ENCODE peak calls at places on chromosomes 13 and 19, in seven cellular contexts. One of them, this sample, is unnamed.

GRCh38 chr13:28035146-28035782 is 46.8 kb upstream of the URAD start:
- DNase-seq in B cell: no peak
- DNase-seq in stimulated activated CD4-positive, alpha-beta T cell treated with anti-CD3 and anti-CD28 coated beads, Interleukin-1b, Interleukin-23, amount 100 ng/mL, for 24 hours: no peak
- DNase-seq in activated naive CD8-positive, alpha-beta T cell treated with anti-CD3 and anti-CD28 coated beads for 36 hours: no peak
- DNase-seq in T-helper 9 cell: no peak
- DNase-seq in psoas muscle: no peak
- DNase-seq in HFFc6: no peak
- DNase-seq in this sample: no peak

GRCh38 chr13:79735228-79735627 is 254.3 kb downstream of the NDFIP2 start:
- DNase-seq in T-helper 9 cell: no peak
- DNase-seq in psoas muscle: no peak
- DNase-seq in B cell: no peak
- DNase-seq in HFFc6: no peak
- DNase-seq in activated naive CD8-positive, alpha-beta T cell treated with anti-CD3 and anti-CD28 coated beads for 36 hours: no peak
- DNase-seq in stimulated activated CD4-positive, alpha-beta T cell treated with anti-CD3 and anti-CD28 coated beads, Interleukin-1b, Interleukin-23, amount 100 ng/mL, for 24 hours: no peak
- DNase-seq in this sample: no peak

GRCh38 chr13:107210216-107211010 is 642.5 kb upstream of the ARGLU1 start:
- DNase-seq in stimulated activated CD4-positive, alpha-beta T cell treated with anti-CD3 and anti-CD28 coated beads, Interleukin-1b, Interleukin-23, amount 100 ng/mL, for 24 hours: no peak
- DNase-seq in T-helper 9 cell: no peak
- DNase-seq in psoas muscle: no peak
- DNase-seq in HFFc6: no peak
- DNase-seq in activated naive CD8-positive, alpha-beta T cell treated with anti-CD3 and anti-CD28 coated beads for 36 hours: no peak
- DNase-seq in B cell: no peak
- DNase-seq in this sample: no peak

GRCh38 chr13:41568990-41569387 is 111.6 kb downstream of the RGCC start:
- DNase-seq in stimulated activated CD4-positive, alpha-beta T cell treated with anti-CD3 and anti-CD28 coated beads, Interleukin-1b, Interleukin-23, amount 100 ng/mL, for 24 hours: no peak
- DNase-seq in B cell: no peak
- DNase-seq in activated naive CD8-positive, alpha-beta T cell treated with anti-CD3 and anti-CD28 coated beads for 36 hours: no peak
- DNase-seq in HFFc6: no peak
- DNase-seq in T-helper 9 cell: no peak
- DNase-seq in psoas muscle: no peak
- DNase-seq in this sample: no peak

GRCh38 chr19:30222993-30223865 is 149.0 kb upstream of the ZNF536 start:
- DNase-seq in HFFc6: no peak
- DNase-seq in activated naive CD8-positive, alpha-beta T cell treated with anti-CD3 and anti-CD28 coated beads for 36 hours: no peak
- DNase-seq in psoas muscle: no peak
- DNase-seq in stimulated activated CD4-positive, alpha-beta T cell treated with anti-CD3 and anti-CD28 coated beads, Interleukin-1b, Interleukin-23, amount 100 ng/mL, for 24 hours: no peak
- DNase-seq in B cell: no peak
- DNase-seq in T-helper 9 cell: no peak
- DNase-seq in this sample: no peak

GRCh38 chr19:45994456-45994988 is 745 bp upstream of the CCDC61 start:
- DNase-seq in B cell: no peak
- DNase-seq in T-helper 9 cell: no peak
- DNase-seq in HFFc6: no peak
- DNase-seq in psoas muscle: no peak
- DNase-seq in stimulated activated CD4-positive, alpha-beta T cell treated with anti-CD3 and anti-CD28 coated beads, Interleukin-1b, Interleukin-23, amount 100 ng/mL, for 24 hours: no peak
- DNase-seq in activated naive CD8-positive, alpha-beta T cell treated with anti-CD3 and anti-CD28 coated beads for 36 hours: no peak
- DNase-seq in this sample: no peak

GRCh38 chr13:91212229-91212628 is 135.3 kb upstream of the MIR17HG start:
- DNase-seq in activated naive CD8-positive, alpha-beta T cell treated with anti-CD3 and anti-CD28 coated beads for 36 hours: no peak
- DNase-seq in T-helper 9 cell: no peak
- DNase-seq in stimulated activated CD4-positive, alpha-beta T cell treated with anti-CD3 and anti-CD28 coated beads, Interleukin-1b, Interleukin-23, amount 100 ng/mL, for 24 hours: no peak
- DNase-seq in B cell: no peak
- DNase-seq in psoas muscle: no peak
- DNase-seq in HFFc6: no peak
- DNase-seq in this sample: no peak

GRCh38 chr19:18428837-18429674 is 8.9 kb downstream of the ISYNA1 start:
- DNase-seq in psoas muscle: peak
- DNase-seq in B cell: peak
- DNase-seq in activated naive CD8-positive, alpha-beta T cell treated with anti-CD3 and anti-CD28 coated beads for 36 hours: peak
- DNase-seq in stimulated activated CD4-positive, alpha-beta T cell treated with anti-CD3 and anti-CD28 coated beads, Interleukin-1b, Interleukin-23, amount 100 ng/mL, for 24 hours: peak
- DNase-seq in T-helper 9 cell: peak
- DNase-seq in HFFc6: peak
- DNase-seq in this sample: no peak

GRCh38 chr19:13260883-13261653 is 110.9 kb downstream of the IER2 start:
- DNase-seq in B cell: peak
- DNase-seq in T-helper 9 cell: no peak
- DNase-seq in activated naive CD8-positive, alpha-beta T cell treated with anti-CD3 and anti-CD28 coated beads for 36 hours: peak
- DNase-seq in stimulated activated CD4-positive, alpha-beta T cell treated with anti-CD3 and anti-CD28 coated beads, Interleukin-1b, Interleukin-23, amount 100 ng/mL, for 24 hours: peak
- DNase-seq in HFFc6: peak
- DNase-seq in psoas muscle: no peak
- DNase-seq in this sample: peak

GRCh38 chr13:28464861-28465260 is 30.1 kb downstream of the FLT1 start:
- DNase-seq in stimulated activated CD4-positive, alpha-beta T cell treated with anti-CD3 and anti-CD28 coated beads, Interleukin-1b, Interleukin-23, amount 100 ng/mL, for 24 hours: no peak
- DNase-seq in T-helper 9 cell: no peak
- DNase-seq in HFFc6: no peak
- DNase-seq in activated naive CD8-positive, alpha-beta T cell treated with anti-CD3 and anti-CD28 coated beads for 36 hours: no peak
- DNase-seq in B cell: no peak
- DNase-seq in psoas muscle: no peak
- DNase-seq in this sample: no peak

GRCh38 chr13:72536668-72537399 is 190.6 kb downstream of the MZT1 start:
- DNase-seq in activated naive CD8-positive, alpha-beta T cell treated with anti-CD3 and anti-CD28 coated beads for 36 hours: no peak
- DNase-seq in HFFc6: no peak
- DNase-seq in stimulated activated CD4-positive, alpha-beta T cell treated with anti-CD3 and anti-CD28 coated beads, Interleukin-1b, Interleukin-23, amount 100 ng/mL, for 24 hours: no peak
- DNase-seq in psoas muscle: no peak
- DNase-seq in B cell: no peak
- DNase-seq in T-helper 9 cell: no peak
- DNase-seq in this sample: no peak

GRCh38 chr13:41547253-41548000 is 90.1 kb downstream of the RGCC start:
- DNase-seq in HFFc6: no peak
- DNase-seq in activated naive CD8-positive, alpha-beta T cell treated with anti-CD3 and anti-CD28 coated beads for 36 hours: no peak
- DNase-seq in stimulated activated CD4-positive, alpha-beta T cell treated with anti-CD3 and anti-CD28 coated beads, Interleukin-1b, Interleukin-23, amount 100 ng/mL, for 24 hours: no peak
- DNase-seq in T-helper 9 cell: no peak
- DNase-seq in B cell: no peak
- DNase-seq in psoas muscle: peak
- DNase-seq in this sample: no peak

GRCh38 chr19:11195169-11195568 is 2.2 kb downstream of the KANK2 start:
- DNase-seq in T-helper 9 cell: no peak
- DNase-seq in stimulated activated CD4-positive, alpha-beta T cell treated with anti-CD3 and anti-CD28 coated beads, Interleukin-1b, Interleukin-23, amount 100 ng/mL, for 24 hours: no peak
- DNase-seq in HFFc6: no peak
- DNase-seq in B cell: no peak
- DNase-seq in psoas muscle: peak
- DNase-seq in activated naive CD8-positive, alpha-beta T cell treated with anti-CD3 and anti-CD28 coated beads for 36 hours: no peak
- DNase-seq in this sample: no peak

GRCh38 chr13:112343591-112343990 is 32.6 kb upstream of the SPACA7 start:
- DNase-seq in stimulated activated CD4-positive, alpha-beta T cell treated with anti-CD3 and anti-CD28 coated beads, Interleukin-1b, Interleukin-23, amount 100 ng/mL, for 24 hours: no peak
- DNase-seq in HFFc6: no peak
- DNase-seq in psoas muscle: no peak
- DNase-seq in activated naive CD8-positive, alpha-beta T cell treated with anti-CD3 and anti-CD28 coated beads for 36 hours: no peak
- DNase-seq in T-helper 9 cell: no peak
- DNase-seq in B cell: no peak
- DNase-seq in this sample: no peak

GRCh38 chr19:2246014-2246620 is 3.0 kb upstream of the AMH start:
- DNase-seq in activated naive CD8-positive, alpha-beta T cell treated with anti-CD3 and anti-CD28 coated beads for 36 hours: no peak
- DNase-seq in B cell: no peak
- DNase-seq in HFFc6: no peak
- DNase-seq in stimulated activated CD4-positive, alpha-beta T cell treated with anti-CD3 and anti-CD28 coated beads, Interleukin-1b, Interleukin-23, amount 100 ng/mL, for 24 hours: no peak
- DNase-seq in T-helper 9 cell: no peak
- DNase-seq in psoas muscle: no peak
- DNase-seq in this sample: no peak

GRCh38 chr13:102817907-102818306 is 19.0 kb downstream of the BIVM start:
- DNase-seq in psoas muscle: no peak
- DNase-seq in activated naive CD8-positive, alpha-beta T cell treated with anti-CD3 and anti-CD28 coated beads for 36 hours: no peak
- DNase-seq in B cell: no peak
- DNase-seq in T-helper 9 cell: no peak
- DNase-seq in HFFc6: no peak
- DNase-seq in stimulated activated CD4-positive, alpha-beta T cell treated with anti-CD3 and anti-CD28 coated beads, Interleukin-1b, Interleukin-23, amount 100 ng/mL, for 24 hours: no peak
- DNase-seq in this sample: no peak